ENCODE peak calls at places on chromosomes 11 and 22, in six cellular contexts. J, X, U, N, A and P are unnamed samples.

GRCh38 chr22:43126506-43127165 is 16.1 kb downstream of the BIK start:
- DNase-seq in A (peak; percentile 83), N (no peak), X (no peak), J (peak; percentile 44), U (no peak), P (no peak)

GRCh38 chr11:13042873-13043338 is 33.8 kb downstream of the RASSF10 start:
- DNase-seq in N (no peak), J (no peak), A (peak; percentile 14), X (no peak), U (no peak), P (no peak)

GRCh38 chr11:61814242-61814957 is 2.4 kb downstream of the FADS1 start:
- DNase-seq in X (no peak), U (no peak), J (no peak), A (peak; percentile 29), N (no peak), P (peak; percentile 17)

GRCh38 chr22:36722055-36722454 is 18.5 kb upstream of the CACNG2 start:
- DNase-seq in A (no peak), N (no peak), U (no peak), X (no peak), J (no peak), P (no peak)

GRCh38 chr11:129146196-129146595 is 45.9 kb downstream of the ARHGAP32 start:
- DNase-seq in A (no peak), U (no peak), X (no peak), N (no peak), J (no peak), P (no peak)

GRCh38 chr11:5553347-5553746 is 5.0 kb upstream of the OR52H1 start:
- DNase-seq in J (no peak), X (no peak), A (no peak), U (no peak), N (no peak), P (no peak)

GRCh38 chr11:119473226-119473625 is 50.3 kb upstream of the THY1 start:
- DNase-seq in U (no peak), J (no peak), A (no peak), X (no peak), N (no peak), P (no peak)

GRCh38 chr11:122601131-122602125 is 54.1 kb upstream of the UBASH3B start:
- DNase-seq in X (no peak), J (peak; percentile 74), A (peak; percentile 74), N (no peak), U (no peak), P (no peak)

GRCh38 chr11:86119062-86119461 is 50.2 kb upstream of the PICALM start:
- DNase-seq in U (no peak), J (no peak), A (peak; percentile 30), N (no peak), X (no peak), P (peak; percentile 52)